ENCODE peak calls at places on chromosomes 2 and 18, in seven cellular contexts. K, G, H, W, C, N and F are unnamed samples.

GRCh38 chr2:240904216-240905175 is 1.6 kb upstream of the CROCC2 start:
- DNase-seq in G (no peak), K (no peak), C (peak; percentile 10), N (peak; percentile 42), W (no peak), H (no peak), F (no peak)

GRCh38 chr2:95278051-95278471 is 3.8 kb downstream of the PROM2 start:
- DNase-seq in C (peak; percentile 7), K (no peak), W (no peak), H (peak; percentile 83), G (no peak), N (peak; percentile 40), F (no peak)

GRCh38 chr18:67589325-67589724 is 72.8 kb upstream of the DSEL start:
- DNase-seq in H (no peak), C (no peak), G (peak; percentile 38), W (no peak), N (no peak), K (no peak), F (no peak)

GRCh38 chr2:205629021-205629817 is 53.1 kb upstream of the NRP2 start:
- DNase-seq in G (no peak), H (no peak), W (no peak), C (no peak), N (no peak), K (no peak), F (no peak)

GRCh38 chr2:3545788-3546478 is 12.2 kb downstream of the RNASEH1 start:
- DNase-seq in K (no peak), W (no peak), H (no peak), N (no peak), G (no peak), C (no peak), F (no peak)

GRCh38 chr2:190649035-190649797 is at the start of gene NAB1:
- DNase-seq in W (peak; percentile 55), H (peak; percentile 57), C (peak; percentile 60), G (peak; percentile 71), K (peak; percentile 52), N (peak; percentile 75), F (peak; percentile 55)

GRCh38 chr2:183035298-183035953 is 2.8 kb downstream of the NCKAP1 start:
- DNase-seq in W (no peak), K (peak; percentile 2), C (no peak), G (peak; percentile 44), H (peak; percentile 71), N (no peak), F (no peak)

GRCh38 chr18:30765247-30765646 is 277.3 kb downstream of the DSC3 start:
- DNase-seq in W (no peak), N (no peak), G (no peak), C (no peak), H (no peak), K (no peak), F (no peak)

GRCh38 chr2:105804266-105804665 is 59.6 kb downstream of the NCK2 start:
- DNase-seq in K (no peak), N (no peak), W (no peak), C (no peak), H (peak; percentile 61), G (no peak), F (no peak)

GRCh38 chr18:54806526-54806925 is 21.8 kb upstream of the RAB27B start:
- DNase-seq in W (no peak), H (peak; percentile 62), K (no peak), G (no peak), N (no peak), C (no peak), F (no peak)

GRCh38 chr2:47043891-47044239 is 111.2 kb downstream of the STPG4 start:
- DNase-seq in W (no peak), G (no peak), K (no peak), C (no peak), N (no peak), H (no peak), F (no peak)

GRCh38 chr2:54535599-54536195 is 79.6 kb downstream of the SPTBN1 start:
- DNase-seq in H (peak; percentile 25), W (no peak), C (peak; percentile 44), G (no peak), N (no peak), K (no peak), F (no peak)

GRCh38 chr2:192000196-192000990 is 153.5 kb upstream of the CAVIN2 start:
- DNase-seq in G (no peak), N (no peak), H (no peak), C (no peak), K (no peak), W (no peak), F (no peak)

GRCh38 chr2:117411983-117412382 is 402.5 kb upstream of the DDX18 start:
- DNase-seq in G (peak; percentile 65), K (no peak), H (no peak), N (no peak), C (no peak), W (no peak), F (no peak)

GRCh38 chr2:101759162-101759561 is 61.7 kb downstream of the MAP4K4 start:
- DNase-seq in C (no peak), H (peak; percentile 97), N (no peak), G (no peak), K (peak; percentile 81), W (no peak), F (no peak)

GRCh38 chr18:13356032-13356431 is 137.5 kb downstream of the LDLRAD4 start:
- DNase-seq in N (peak; percentile 70), W (no peak), K (no peak), G (no peak), H (no peak), C (no peak), F (no peak)

GRCh38 chr2:68185541-68186164 is 28.0 kb downstream of the PNO1 start:
- DNase-seq in K (peak; percentile 81), N (no peak), C (no peak), G (peak; percentile 93), H (peak; percentile 45), W (peak; percentile 64), F (peak; percentile 46)

GRCh38 chr18:10661333-10661732 is 135.5 kb downstream of the NAPG start:
- DNase-seq in W (no peak), G (no peak), K (no peak), C (no peak), N (no peak), H (peak; percentile 71), F (no peak)

GRCh38 chr2:143344780-143345179 is 215.6 kb downstream of the ARHGAP15 start:
- DNase-seq in W (no peak), K (no peak), H (no peak), G (no peak), N (no peak), C (no peak), F (no peak)

GRCh38 chr2:112147382-112147781 is 9.2 kb downstream of the FBLN7 start:
- DNase-seq in N (no peak), W (no peak), H (peak; percentile 62), K (no peak), G (no peak), C (peak; percentile 32), F (no peak)

DNA sequence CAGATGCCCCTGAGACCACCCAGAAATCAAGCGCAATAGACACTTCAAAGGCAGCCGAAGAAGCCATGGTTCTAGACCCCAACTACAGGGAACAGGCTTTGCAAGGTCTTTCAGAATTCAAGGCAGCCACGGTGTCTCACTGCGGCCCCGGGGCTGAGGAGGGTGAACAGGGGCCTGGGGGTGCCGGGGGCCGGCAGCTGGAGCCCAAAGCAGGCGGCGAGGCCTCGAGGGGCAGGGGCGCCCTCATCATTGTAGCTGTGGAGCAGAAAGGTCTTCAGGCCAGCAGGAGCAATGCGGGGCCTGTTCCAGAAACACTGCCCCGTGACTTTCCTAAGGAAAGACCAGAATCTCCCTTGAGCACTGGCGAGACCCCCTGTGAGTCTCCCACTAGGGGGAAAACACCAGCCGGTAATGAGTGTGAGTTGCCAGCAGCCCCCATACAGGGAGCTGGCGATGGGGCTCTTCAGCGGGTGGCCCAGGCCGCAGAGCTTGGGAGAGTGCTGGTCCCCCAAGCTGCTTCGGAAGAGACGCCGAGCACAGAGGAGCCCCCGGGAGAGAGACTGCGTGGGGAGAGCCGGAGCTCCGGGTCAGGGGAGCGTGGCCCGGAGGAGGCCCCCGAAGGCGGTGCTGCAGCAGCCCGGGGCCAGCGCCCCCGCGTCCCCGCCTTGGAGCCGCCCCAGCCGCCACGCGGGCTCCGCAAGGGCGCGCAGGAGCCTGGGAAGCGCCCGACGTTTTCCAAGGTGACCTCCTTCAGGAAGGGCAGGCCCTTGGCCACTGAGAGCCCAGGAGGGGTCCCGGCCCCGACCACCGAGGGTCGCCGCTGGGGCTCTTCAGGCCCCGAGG is 79.1 kb downstream of the ARHGEF4 start:
- DNase-seq in N (no peak), H (no peak), W (no peak), K (no peak), G (no peak), C (no peak), F (no peak)
- H3K4me1 ChIP-seq in N (no peaks in the 10 kb centered on the region), H (no peaks in the 10 kb centered on the region), W (no peaks in the 10 kb centered on the region), K (no peaks in the 10 kb centered on the region), G (no peaks in the 10 kb centered on the region), C (no peaks in the 10 kb centered on the region), F (no peaks in the 10 kb centered on the region)

GRCh38 chr2:186533717-186534116 is 47.7 kb downstream of the ZC3H15 start:
- DNase-seq in G (no peak), N (no peak), K (no peak), W (no peak), H (no peak), C (no peak), F (no peak)
- H3K27ac ChIP-seq in G (no peak overlapping the region), N (no peak overlapping the region), K (peak overlapping the region; percentile 55), W (no peak overlapping the region), H (no peak overlapping the region), C (no peak overlapping the region), F (no peak overlapping the region)

GRCh38 chr18:74454279-74454741 is 2.8 kb downstream of the DIPK1C start:
- DNase-seq in N (no peak), H (no peak), G (no peak), W (no peak), K (no peak), C (no peak), F (no peak)

GRCh38 chr18:74456409-74457042 is 582 bp downstream of the DIPK1C start:
- DNase-seq in C (peak; percentile 25), H (no peak), K (no peak), N (no peak), W (no peak), G (no peak), F (no peak)

GRCh38 chr18:74457043-74457742 is at the start of gene DIPK1C:
- DNase-seq in C (peak; percentile 57), K (peak; percentile 7), N (no peak), W (no peak), G (no peak), H (no peak), F (no peak)

GRCh38 chr18:74455386-74455785 is 1.7 kb downstream of the DIPK1C start:
- DNase-seq in G (no peak), C (no peak), W (no peak), H (no peak), K (no peak), N (no peak), F (no peak)

GRCh38 chr18:74456017-74456408 is 1.1 kb downstream of the DIPK1C start:
- DNase-seq in C (no peak), N (no peak), G (no peak), K (no peak), W (no peak), H (no peak), F (no peak)
- H3K4me3 ChIP-seq in C (peak overlapping the region; percentile 82), N (no peak overlapping the region), G (no peak overlapping the region), K (no peak overlapping the region), W (peak overlapping the region; percentile 37), H (peak overlapping the region; percentile 39), F (peak overlapping the region; percentile 17)

DNA sequence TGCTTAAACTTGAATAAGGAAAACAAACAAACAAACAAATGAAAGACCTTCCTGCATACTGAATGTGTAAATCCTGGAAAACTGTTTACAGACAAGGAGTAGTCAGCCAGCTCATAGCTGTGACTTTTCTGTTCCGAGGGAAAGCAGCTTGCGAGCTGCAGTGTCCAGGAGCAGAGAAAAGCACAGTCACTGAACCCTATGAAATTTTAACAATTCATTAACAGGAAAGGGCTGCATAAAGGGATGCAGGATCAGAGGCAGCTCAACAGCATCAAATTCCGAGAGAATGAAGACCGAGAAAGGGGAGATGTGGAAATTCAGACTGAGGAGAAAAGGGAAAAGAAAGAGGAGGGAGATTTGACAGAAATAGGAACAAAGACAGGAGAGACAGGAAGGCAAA is 210.4 kb upstream of the PIK3C3 start:
- DNase-seq in W (no peak), N (no peak), C (no peak), G (no peak), K (no peak), H (peak; percentile 38), F (no peak)
- H3K4me1 ChIP-seq in W (no peaks in the 10 kb centered on the region), N (no peaks in the 10 kb centered on the region), C (no peaks in the 10 kb centered on the region), G (no peaks in the 10 kb centered on the region), K (no peaks in the 10 kb centered on the region), H (peaks cover 21% of the 10 kb centered on the region), F (no peaks in the 10 kb centered on the region)